ENCODE peak calls at places on chromosomes 4 and X, in four cellular contexts. One of them, this sample, is unnamed.

GRCh38 chrX:131060147-131060546 is 2.0 kb downstream of the ARHGAP36 start:
- DNase-seq in Right ventricle myocardium inferior: no peak
- DNase-seq in astrocyte of the cerebellum: no peak
- DNase-seq in activated T-helper 1 cell treated with anti-CD3 and anti-CD28 coated beads, Interleukin-2, amount 50 U/mL, for 16 hours: no peak
- DNase-seq in this sample: no peak

GRCh38 chrX:130893356-130894085 is 9.5 kb downstream of the ENOX2 start:
- DNase-seq in activated T-helper 1 cell treated with anti-CD3 and anti-CD28 coated beads, Interleukin-2, amount 50 U/mL, for 16 hours: no peak
- DNase-seq in Right ventricle myocardium inferior: no peak
- DNase-seq in astrocyte of the cerebellum: no peak
- DNase-seq in this sample: no peak

GRCh38 chr4:76993787-76994641 is 44.5 kb downstream of the SEPTIN11 start:
- DNase-seq in astrocyte of the cerebellum: no peak
- DNase-seq in Right ventricle myocardium inferior: no peak
- DNase-seq in activated T-helper 1 cell treated with anti-CD3 and anti-CD28 coated beads, Interleukin-2, amount 50 U/mL, for 16 hours: peak
- DNase-seq in this sample: no peak

GRCh38 chrX:12610079-12610478 is 181.1 kb upstream of the PRPS2 start:
- DNase-seq in Right ventricle myocardium inferior: no peak
- DNase-seq in activated T-helper 1 cell treated with anti-CD3 and anti-CD28 coated beads, Interleukin-2, amount 50 U/mL, for 16 hours: no peak
- DNase-seq in astrocyte of the cerebellum: no peak
- DNase-seq in this sample: no peak

GRCh38 chr4:52750819-52751348 is 341 bp downstream of the ERVMER34-1 start:
- DNase-seq in astrocyte of the cerebellum: no peak
- DNase-seq in activated T-helper 1 cell treated with anti-CD3 and anti-CD28 coated beads, Interleukin-2, amount 50 U/mL, for 16 hours: no peak
- DNase-seq in Right ventricle myocardium inferior: no peak
- DNase-seq in this sample: peak

GRCh38 chr4:5510506-5510905 is 197.9 kb downstream of the EVC2 start:
- DNase-seq in Right ventricle myocardium inferior: no peak
- DNase-seq in astrocyte of the cerebellum: no peak
- DNase-seq in activated T-helper 1 cell treated with anti-CD3 and anti-CD28 coated beads, Interleukin-2, amount 50 U/mL, for 16 hours: no peak
- DNase-seq in this sample: no peak

GRCh38 chr4:147547314-147548056 is 66.6 kb downstream of the EDNRA start:
- DNase-seq in activated T-helper 1 cell treated with anti-CD3 and anti-CD28 coated beads, Interleukin-2, amount 50 U/mL, for 16 hours: no peak
- DNase-seq in Right ventricle myocardium inferior: no peak
- DNase-seq in astrocyte of the cerebellum: peak
- DNase-seq in this sample: no peak

GRCh38 chrX:74784629-74785028 is 140.6 kb downstream of the NEXMIF start:
- DNase-seq in activated T-helper 1 cell treated with anti-CD3 and anti-CD28 coated beads, Interleukin-2, amount 50 U/mL, for 16 hours: no peak
- DNase-seq in Right ventricle myocardium inferior: no peak
- DNase-seq in astrocyte of the cerebellum: no peak
- DNase-seq in this sample: no peak